ENCODE peak calls at places on chromosomes 2 and 18, in eight cellular contexts. R is Peyer's patch, U is H1, W is heart left ventricle, G is prostate gland, E is IMR-90, Y is HCT116, Q is suprapubic skin. V is an unnamed sample.
A peak's percentile ranks its signal among the peaks of the same experiment; 100 is the strongest.

GRCh38 chr2:120018549-120018948 is 5.7 kb downstream of the EPB41L5 start:
- DNase-seq in W (no peak), Q (no peak), G (no peak), Y (no peak), U (no peak), R (no peak), E (no peak), V (no peak)

GRCh38 chr2:19861771-19862170 is 40.0 kb downstream of the TTC32 start:
- DNase-seq in W (no peak), G (no peak), Q (no peak), Y (no peak), R (no peak), U (no peak), E (peak; percentile 57), V (no peak)

GRCh38 chr2:106863387-106863786 is 22.6 kb downstream of the ST6GAL2 start:
- DNase-seq in E (no peak), R (no peak), U (no peak), Q (no peak), Y (no peak), W (no peak), G (no peak), V (no peak)

GRCh38 chr18:75269140-75269676 is 58.6 kb downstream of the TSHZ1 start:
- DNase-seq in E (no peak), Y (no peak), U (no peak), G (no peak), R (no peak), Q (no peak), W (no peak), V (no peak)

GRCh38 chr2:30514134-30514860 is 67.3 kb downstream of the LCLAT1 start:
- DNase-seq in G (no peak), R (no peak), Y (no peak), Q (no peak), U (no peak), E (peak; percentile 88), W (peak; percentile 73), V (peak; percentile 23)

GRCh38 chr2:221851531-221852045 is 279.5 kb upstream of the EPHA4 start:
- DNase-seq in G (no peak), W (no peak), Y (no peak), R (no peak), E (no peak), Q (no peak), U (no peak), V (no peak)

GRCh38 chr2:144183744-144184143 is 336.2 kb downstream of the ZEB2 start:
- DNase-seq in Q (no peak), R (peak; percentile 76), Y (no peak), W (no peak), G (no peak), E (peak; percentile 85), U (no peak), V (no peak)

GRCh38 chr2:15259356-15259756 is 301.8 kb downstream of the NBAS start:
- DNase-seq in E (no peak), U (peak; percentile 52), Y (no peak), Q (no peak), W (no peak), R (no peak), G (no peak), V (no peak)

GRCh38 chr2:120654383-120655134 is 81.1 kb upstream of the GLI2 start:
- DNase-seq in Y (no peak), E (no peak), G (no peak), U (peak; percentile 88), Q (no peak), W (peak; percentile 54), R (no peak), V (no peak)

GRCh38 chr2:232444409-232445148 is 11.4 kb upstream of the ALPI start:
- DNase-seq in U (peak; percentile 82), Y (peak; percentile 56), W (peak; percentile 55), R (peak; percentile 36), Q (no peak), G (no peak), E (peak; percentile 50), V (no peak)

GRCh38 chr18:32438173-32438572 is 32.5 kb downstream of the GAREM1 start:
- DNase-seq in R (no peak), G (no peak), E (no peak), W (peak; percentile 88), U (no peak), Y (no peak), Q (no peak), V (no peak)

GRCh38 chr2:73987109-73987947 is 2.6 kb downstream of the TET3 start:
- DNase-seq in W (peak; percentile 61), Y (no peak), R (peak; percentile 53), Q (no peak), U (no peak), G (peak; percentile 70), E (peak; percentile 62), V (no peak)

GRCh38 chr2:106868199-106868598 is 17.8 kb downstream of the ST6GAL2 start:
- DNase-seq in E (no peak), Y (no peak), W (no peak), U (no peak), G (no peak), R (no peak), Q (no peak), V (no peak)

GRCh38 chr2:73614105-73614504 is 28.1 kb downstream of the NAT8 start:
- DNase-seq in G (no peak), Y (no peak), R (no peak), U (no peak), W (no peak), Q (no peak), E (no peak), V (no peak)

GRCh38 chr2:37146062-37146461 is 10.7 kb downstream of the EIF2AK2 start:
- DNase-seq in Q (no peak), R (no peak), G (no peak), U (no peak), W (no peak), E (no peak), Y (no peak), V (no peak)
- H3K36me3 ChIP-seq in Q (peaks cover 43% of the 10 kb centered on the region), R (peaks cover 65% of the 10 kb centered on the region), G (no peaks in the 10 kb centered on the region), U (peaks cover 12% of the 10 kb centered on the region), W (peaks cover 48% of the 10 kb centered on the region), E (peaks cover 31% of the 10 kb centered on the region), Y (peaks cover 19% of the 10 kb centered on the region), V (no peaks in the 10 kb centered on the region)

DNA sequence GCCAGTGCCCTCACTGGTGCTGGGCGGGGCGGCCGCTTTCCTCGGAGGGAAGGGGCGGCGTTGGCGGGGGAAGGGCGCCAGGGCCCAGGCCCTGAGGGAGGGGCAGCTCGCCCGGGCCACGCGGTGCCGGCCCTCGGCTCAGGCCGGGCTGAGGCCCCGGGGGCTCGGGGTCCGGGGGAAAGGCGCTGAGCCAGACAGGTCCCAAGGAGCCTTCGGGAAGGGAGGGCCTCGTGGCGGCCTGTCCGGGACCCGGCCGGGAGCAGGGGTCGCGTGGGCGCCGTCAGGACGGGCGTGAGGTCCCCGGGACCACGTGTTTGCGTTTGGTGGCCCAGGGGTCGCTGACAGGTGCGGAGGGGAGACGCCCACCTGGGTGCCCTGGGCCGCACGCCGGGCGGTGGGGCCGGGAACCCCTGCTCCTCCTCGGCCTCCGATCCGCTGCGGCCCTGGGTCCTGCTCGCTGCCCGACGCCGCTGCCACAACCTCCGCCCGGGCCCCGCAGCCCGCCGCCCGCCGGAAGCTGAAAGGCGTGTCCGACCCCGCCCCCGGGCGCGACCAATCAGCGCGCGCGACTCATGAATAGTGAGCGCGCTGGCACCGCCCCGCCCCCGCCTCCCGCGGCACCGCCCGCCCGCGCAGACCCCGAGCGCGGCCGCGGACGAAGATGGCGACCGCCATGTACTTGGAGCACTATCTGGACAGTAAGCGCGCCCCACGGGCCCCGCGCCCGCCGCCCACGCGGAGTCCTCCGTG is at the start of gene ING5:
- DNase-seq in G (peak; percentile 96), Q (peak; percentile 97), W (peak; percentile 96), R (peak; percentile 97), U (peak; percentile 98), Y (peak; percentile 77), E (peak; percentile 87), V (peak; percentile 97)
- TF ChIP-seq POLR2A in G (peak; percentile 51), Q (peak; percentile 76), W (no peak), R (peak; percentile 61), U (peak; percentile 97), Y (peak; percentile 49), E (peak; percentile 75), V (peak; percentile 90)

GRCh38 chr2:239252433-239253200 is 148.2 kb downstream of the HDAC4 start:
- DNase-seq in W (peak; percentile 83), E (peak; percentile 28), Q (peak; percentile 86), R (no peak), U (no peak), Y (no peak), G (no peak), V (no peak)

GRCh38 chr2:239253264-239253663 is 147.6 kb downstream of the HDAC4 start:
- DNase-seq in E (no peak), G (no peak), W (no peak), U (no peak), Q (no peak), R (no peak), Y (no peak), V (no peak)

GRCh38 chr2:239251971-239252370 is 148.8 kb downstream of the HDAC4 start:
- DNase-seq in R (no peak), E (no peak), G (no peak), W (no peak), U (no peak), Q (peak; percentile 50), Y (no peak), V (no peak)

GRCh38 chr2:239255218-239255617 is 145.6 kb downstream of the HDAC4 start:
- DNase-seq in U (no peak), R (no peak), Y (no peak), W (no peak), E (no peak), Q (no peak), G (no peak), V (no peak)

GRCh38 chr2:239253705-239254104 is 147.1 kb downstream of the HDAC4 start:
- DNase-seq in R (no peak), G (no peak), Y (no peak), W (no peak), Q (peak; percentile 64), E (no peak), U (no peak), V (no peak)
- H3K27ac ChIP-seq in R (no peak overlapping the region), G (no peak overlapping the region), Y (no peak overlapping the region), W (no peak overlapping the region), Q (peak overlapping the region; percentile 19), E (no peak overlapping the region), U (no peak overlapping the region), V (no peak overlapping the region)

GRCh38 chr2:54634564-54635511 is 88.6 kb upstream of the EML6 start:
- DNase-seq in G (no peak), Q (no peak), W (peak; percentile 85), R (peak; percentile 35), U (no peak), Y (no peak), E (peak; percentile 84), V (peak; percentile 70)

GRCh38 chr2:54631755-54632154 is 91.7 kb upstream of the EML6 start:
- DNase-seq in E (no peak), Q (no peak), Y (no peak), G (no peak), W (no peak), R (no peak), U (no peak), V (no peak)

GRCh38 chr2:54635554-54636152 is 87.8 kb upstream of the EML6 start:
- DNase-seq in Q (no peak), E (peak; percentile 46), Y (no peak), W (no peak), G (no peak), R (no peak), U (no peak), V (no peak)

GRCh38 chr2:54632733-54633692 is 90.4 kb upstream of the EML6 start:
- DNase-seq in Q (no peak), Y (no peak), U (no peak), G (no peak), W (peak; percentile 61), R (no peak), E (peak; percentile 83), V (no peak)

DNA sequence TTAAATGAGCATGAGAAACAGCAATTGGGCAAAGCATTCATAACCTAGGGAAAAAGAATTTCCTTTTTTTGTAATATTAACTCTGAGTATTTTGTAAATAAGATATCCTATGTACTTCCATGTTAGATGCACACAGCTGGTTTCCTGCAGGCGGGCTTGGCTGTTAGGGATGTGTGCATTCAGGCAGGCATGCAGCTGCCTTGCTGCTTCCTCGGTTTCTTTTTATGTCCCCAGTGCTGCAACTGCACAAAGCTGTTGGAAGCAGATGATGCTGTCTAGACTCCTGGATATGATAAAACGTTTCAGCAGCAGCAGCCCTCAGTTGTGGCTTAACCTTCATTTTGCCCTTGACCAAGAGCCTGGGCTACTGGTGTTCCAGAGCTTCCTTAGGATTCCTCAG is 89.5 kb upstream of the EML6 start:
- DNase-seq in Q (no peak), G (no peak), E (no peak), W (no peak), Y (no peak), R (no peak), U (no peak), V (no peak)
- H3K36me3 ChIP-seq in Q (peaks cover 65% of the 10 kb centered on the region), G (peaks cover 11% of the 10 kb centered on the region), E (peaks cover 44% of the 10 kb centered on the region), W (peaks cover 53% of the 10 kb centered on the region), Y (peaks cover 32% of the 10 kb centered on the region), R (peaks cover 73% of the 10 kb centered on the region), U (peaks cover 65% of the 10 kb centered on the region), V (no peaks in the 10 kb centered on the region)

V was measured in uterus.